ENCODE peak calls at places on chromosomes 2 and 18, in seven cellular contexts. F is HL-60; V is endothelial cell; M is A549; Y is NCI-H1694 treated with DMSO at 0.1 percent for 48 hours; X is fibroblast of villous mesenchyme; J is CD8-positive, alpha-beta memory T cell. P is an unnamed sample.

GRCh38 chr18:12278765-12279682 is 24.9 kb downstream of the CIDEA start:
- DNase-seq in F (no peak), V (peak; percentile 65), M (no peak), Y (no peak), X (peak; percentile 96), J (no peak), P (no peak)

GRCh38 chr2:70988151-70988550 is 6.5 kb downstream of the TEX261 start:
- DNase-seq in F (no peak), V (no peak), M (no peak), Y (no peak), X (no peak), J (no peak), P (no peak)

GRCh38 chr18:3454365-3455089 is 4.6 kb downstream of the TGIF1 start:
- DNase-seq in F (peak; percentile 70), V (peak; percentile 47), M (peak; percentile 80), Y (peak; percentile 49), X (peak; percentile 85), J (peak; percentile 53), P (peak; percentile 72)

GRCh38 chr2:72198532-72199241 is 51.0 kb upstream of the CYP26B1 start:
- DNase-seq in F (no peak), V (no peak), M (peak; percentile 72), Y (no peak), X (peak; percentile 37), J (no peak), P (no peak)

GRCh38 chr2:190340369-190340768 is 3.0 kb upstream of the INPP1 start:
- DNase-seq in F (no peak), V (peak; percentile 13), M (peak; percentile 74), Y (no peak), X (no peak), J (no peak), P (peak; percentile 38)

GRCh38 chr2:175807031-175807873 is 194.8 kb downstream of the LNPK start:
- DNase-seq in F (no peak), V (no peak), M (no peak), Y (no peak), X (peak; percentile 83), J (no peak), P (no peak)

GRCh38 chr2:26080356-26080755 is 46.5 kb downstream of the RAB10 start:
- DNase-seq in F (no peak), V (no peak), M (peak; percentile 74), Y (no peak), X (no peak), J (no peak), P (no peak)

GRCh38 chr18:2444201-2444875 is 127.0 kb downstream of the METTL4 start:
- DNase-seq in F (peak; percentile 82), V (no peak), M (no peak), Y (no peak), X (no peak), J (no peak), P (no peak)

GRCh38 chr2:211599146-211599545 is 939.5 kb downstream of the ERBB4 start:
- DNase-seq in F (no peak), V (no peak), M (no peak), Y (no peak), X (no peak), J (no peak), P (no peak)

GRCh38 chr2:217827430-217828201 is 175.2 kb downstream of the TNS1 start:
- DNase-seq in F (no peak), V (no peak), M (no peak), Y (no peak), X (peak; percentile 10), J (no peak), P (no peak)

GRCh38 chr2:42031783-42032620 is 15.8 kb upstream of the PKDCC start:
- DNase-seq in F (no peak), V (no peak), M (no peak), Y (no peak), X (no peak), J (no peak), P (no peak)

GRCh38 chr2:190344275-190344827 is 962 bp downstream of the INPP1 start:
- DNase-seq in F (peak; percentile 35), V (no peak), M (peak; percentile 71), Y (no peak), X (no peak), J (no peak), P (peak; percentile 12)

GRCh38 chr2:165469417-165469816 is at the start of gene CSRNP3:
- DNase-seq in F (no peak), V (peak; percentile 62), M (peak; percentile 72), Y (peak; percentile 99), X (peak; percentile 65), J (no peak), P (no peak)

GRCh38 chr2:62306751-62307468 is 111.0 kb downstream of the B3GNT2 start:
- DNase-seq in F (peak; percentile 76), V (no peak), M (no peak), Y (no peak), X (peak; percentile 32), J (peak; percentile 50), P (no peak)

GRCh38 chr2:98578231-98578630 is 30.1 kb downstream of the COA5 start:
- DNase-seq in F (no peak), V (no peak), M (no peak), Y (no peak), X (no peak), J (no peak), P (no peak)

GRCh38 chr2:39875182-39875913 is 96.3 kb upstream of the THUMPD2 start:
- DNase-seq in F (no peak), V (no peak), M (peak; percentile 86), Y (no peak), X (peak; percentile 91), J (no peak), P (no peak)

GRCh38 chr2:240143801-240144648 is 3.6 kb upstream of the OTOS start:
- DNase-seq in F (peak; percentile 55), V (peak; percentile 95), M (peak; percentile 39), Y (peak; percentile 50), X (peak; percentile 33), J (peak; percentile 69), P (peak; percentile 39)

GRCh38 chr2:54966837-54967236 is 83.4 kb downstream of the RTN4 start:
- DNase-seq in F (no peak), V (no peak), M (no peak), Y (no peak), X (no peak), J (no peak), P (no peak)

GRCh38 chr2:15023231-15023630 is 390.7 kb downstream of the LRATD1 start:
- DNase-seq in F (no peak), V (no peak), M (no peak), Y (no peak), X (no peak), J (no peak), P (no peak)

GRCh38 chr2:96537066-96537733 is 648 bp downstream of the ARID5A start:
- DNase-seq in F (peak; percentile 95), V (peak; percentile 71), M (no peak), Y (peak; percentile 29), X (peak; percentile 67), J (peak; percentile 94), P (no peak)

GRCh38 chr2:26018184-26018716 is 15.6 kb upstream of the RAB10 start:
- DNase-seq in F (peak; percentile 48), V (no peak), M (peak; percentile 95), Y (peak; percentile 69), X (peak; percentile 86), J (no peak), P (peak; percentile 84)

GRCh38 chr2:64951306-64951953 is 37.8 kb upstream of the SLC1A4 start:
- DNase-seq in F (no peak), V (no peak), M (no peak), Y (no peak), X (no peak), J (no peak), P (no peak)

GRCh38 chr2:167908786-167909185 is 338.6 kb downstream of the STK39 start:
- DNase-seq in F (peak; percentile 8), V (no peak), M (no peak), Y (no peak), X (no peak), J (no peak), P (no peak)

GRCh38 chr2:219404954-219405353 is 13.2 kb upstream of the DES start:
- DNase-seq in F (no peak), V (no peak), M (no peak), Y (no peak), X (no peak), J (no peak), P (no peak)

GRCh38 chr2:198596985-198597384 is 792.6 kb downstream of the PLCL1 start:
- DNase-seq in F (no peak), V (no peak), M (no peak), Y (no peak), X (no peak), J (no peak), P (no peak)

GRCh38 chr2:7911196-7911595 is 770.7 kb upstream of the ID2 start:
- DNase-seq in F (no peak), V (no peak), M (no peak), Y (no peak), X (no peak), J (no peak), P (no peak)

GRCh38 chr18:58572181-58572580 is 56.7 kb downstream of the ALPK2 start:
- DNase-seq in F (no peak), V (no peak), M (peak; percentile 65), Y (no peak), X (peak; percentile 99), J (no peak), P (no peak)

GRCh38 chr2:69499966-69500365 is 62.7 kb upstream of the NFU1 start:
- DNase-seq in F (no peak), V (no peak), M (no peak), Y (no peak), X (peak; percentile 34), J (no peak), P (no peak)

GRCh38 chr18:59211629-59212028 is 8.3 kb upstream of the GRP start:
- DNase-seq in F (no peak), V (no peak), M (no peak), Y (no peak), X (no peak), J (no peak), P (no peak)

GRCh38 chr18:43422483-43422882 is 145.2 kb upstream of the SYT4 start:
- DNase-seq in F (no peak), V (no peak), M (peak; percentile 0), Y (peak; percentile 51), X (no peak), J (no peak), P (no peak)

GRCh38 chr2:195520671-195521155 is 136.3 kb upstream of the SLC39A10 start:
- DNase-seq in F (no peak), V (no peak), M (peak; percentile 97), Y (no peak), X (peak; percentile 96), J (no peak), P (no peak)

GRCh38 chr18:39636931-39637330 is 2071.3 kb upstream of the CELF4 start:
- DNase-seq in F (no peak), V (no peak), M (no peak), Y (no peak), X (no peak), J (no peak), P (no peak)